ENCODE peak calls at places on chromosomes 5 and 9, in nine cellular contexts. J is HAP-1, G is HT1080, M is HS-27A, U is EL, V is Ammon's horn, Z is breast epithelium, R is HTR-8/SVneo, E is lung microvascular endothelial cell. S is an unnamed sample.
A peak's percentile ranks its signal among the peaks of the same experiment; 100 is the strongest.

GRCh38 chr5:151719228-151719861 is 32.6 kb upstream of the SPARC start:
- DNase-seq in M (no peak), Z (no peak), J (peak; percentile 72), R (no peak), G (peak; percentile 60), V (no peak), E (peak; percentile 74), U (peak; percentile 66), S (no peak)

GRCh38 chr5:14114615-14115251 is 28.4 kb upstream of the TRIO start:
- DNase-seq in V (no peak), E (no peak), R (no peak), Z (no peak), G (no peak), U (peak; percentile 75), M (no peak), J (no peak), S (no peak)

GRCh38 chr9:19788614-19789271 is at the start of gene SLC24A2:
- DNase-seq in R (no peak), U (no peak), V (peak; percentile 79), J (no peak), M (no peak), G (no peak), Z (no peak), E (no peak), S (no peak)

GRCh38 chr5:2993301-2993700 is 241.8 kb upstream of the IRX2 start:
- DNase-seq in R (no peak), V (no peak), M (no peak), G (no peak), E (no peak), Z (no peak), J (no peak), U (no peak), S (no peak)

GRCh38 chr9:120235081-120235480 is 344.9 kb downstream of the CDK5RAP2 start:
- DNase-seq in M (no peak), G (no peak), J (no peak), V (no peak), R (no peak), Z (no peak), E (no peak), U (no peak), S (no peak)

GRCh38 chr5:175252234-175252805 is 191.7 kb downstream of the DRD1 start:
- DNase-seq in Z (no peak), R (no peak), G (peak; percentile 10), U (peak; percentile 71), E (no peak), M (no peak), V (no peak), J (no peak), S (no peak)

GRCh38 chr9:114207034-114207815 is 51.9 kb downstream of the COL27A1 start:
- DNase-seq in Z (no peak), M (peak; percentile 26), G (peak; percentile 78), R (peak; percentile 26), J (no peak), U (peak; percentile 72), V (peak; percentile 30), E (no peak), S (no peak)

GRCh38 chr5:132427285-132428146 is 58.0 kb downstream of the SLC22A5 start:
- DNase-seq in J (no peak), U (no peak), R (no peak), E (no peak), V (peak; percentile 58), G (no peak), M (no peak), Z (no peak), S (no peak)

GRCh38 chr5:137734962-137735530 is 843 bp downstream of the KLHL3 start:
- DNase-seq in U (peak; percentile 40), G (no peak), Z (no peak), V (no peak), E (peak; percentile 55), M (no peak), R (no peak), J (no peak), S (no peak)

GRCh38 chr5:72070519-72070918 is 36.8 kb upstream of the MAP1B start:
- DNase-seq in E (no peak), V (no peak), U (no peak), R (no peak), Z (no peak), J (no peak), G (no peak), M (no peak), S (no peak)

GRCh38 chr5:154309805-154310204 is 119.3 kb downstream of the GALNT10 start:
- DNase-seq in J (no peak), Z (no peak), M (no peak), E (peak; percentile 73), R (no peak), V (no peak), U (peak; percentile 47), G (peak; percentile 64), S (no peak)

GRCh38 chr5:141641634-141642278 is 5.0 kb downstream of the RELL2 start:
- DNase-seq in U (peak; percentile 82), M (no peak), J (no peak), E (no peak), V (no peak), R (peak; percentile 56), G (peak; percentile 85), Z (no peak), S (no peak)

GRCh38 chr5:63697811-63698210 is 264.4 kb downstream of the HTR1A start:
- DNase-seq in J (no peak), M (no peak), Z (no peak), G (no peak), R (no peak), V (peak; percentile 5), E (no peak), U (no peak), S (no peak)

S was measured in SIG-M5.